ENCODE peak calls at places on chromosomes 4 and X, in eight cellular contexts. K is Calu3; H is kidney tubule cell; X is kidney epithelial cell; I is aorta; F is AG08395; Z is T-helper 1 cell; N is activated CD4-positive, alpha-beta T cell treated with anti-CD3 and anti-CD28 coated beads, Interleukin-2, amount 50 U/mL, for 1 hour. B is an unnamed sample.
A peak's percentile ranks its signal among the peaks of the same experiment; 100 is the strongest.

GRCh38 chr4:61202100-61202637 is 2.0 kb downstream of the ADGRL3 start:
- DNase-seq in Z (no peak), F (no peak), H (no peak), N (no peak), I (peak; percentile 81), K (peak; percentile 2), X (no peak), B (no peak)

GRCh38 chr4:130125468-130125867 is 1029.5 kb downstream of the C4orf33 start:
- DNase-seq in X (no peak), Z (no peak), K (no peak), H (no peak), N (no peak), F (no peak), I (no peak), B (no peak)

GRCh38 chrX:151974336-151975227 is at the start of gene GABRE:
- DNase-seq in Z (no peak), I (peak; percentile 91), K (peak; percentile 69), F (peak; percentile 66), H (peak; percentile 18), N (no peak), X (no peak), B (no peak)

GRCh38 chrX:30280428-30280827 is 28.8 kb downstream of the NR0B1 start:
- DNase-seq in H (peak; percentile 11), K (no peak), F (no peak), Z (no peak), I (no peak), N (no peak), X (no peak), B (no peak)

GRCh38 chr4:149999485-150000074 is 78.7 kb upstream of the DCLK2 start:
- DNase-seq in K (peak; percentile 25), H (peak; percentile 74), F (peak; percentile 74), X (peak; percentile 45), N (no peak), I (no peak), Z (no peak), B (no peak)

GRCh38 chrX:18543738-18544137 is 118.3 kb downstream of the CDKL5 start:
- DNase-seq in Z (no peak), H (no peak), I (no peak), K (no peak), N (no peak), F (no peak), X (no peak), B (no peak)

GRCh38 chr4:155759372-155760252 is 791 bp downstream of the GUCY1B1 start:
- DNase-seq in F (peak; percentile 27), Z (no peak), N (no peak), I (peak; percentile 92), H (peak; percentile 34), X (no peak), K (peak; percentile 44), B (no peak)

GRCh38 chrX:45769919-45770582 is 569.4 kb upstream of the DIPK2B start:
- DNase-seq in I (peak; percentile 88), K (peak; percentile 84), X (peak; percentile 76), F (peak; percentile 79), N (no peak), H (peak; percentile 94), Z (no peak), B (peak; percentile 78)

GRCh38 chr4:179867300-179867878 is 2375.8 kb upstream of the TENM3 start:
- DNase-seq in X (peak; percentile 5), I (no peak), N (peak; percentile 0), H (peak; percentile 57), K (peak; percentile 61), F (no peak), Z (no peak), B (no peak)

GRCh38 chr4:26131053-26131452 is 189.8 kb upstream of the RBPJ start:
- DNase-seq in X (no peak), I (no peak), H (no peak), Z (no peak), K (no peak), N (peak; percentile 20), F (no peak), B (no peak)

GRCh38 chrX:110698696-110699095 is 96.9 kb downstream of the CHRDL1 start:
- DNase-seq in H (no peak), F (no peak), N (no peak), K (no peak), Z (no peak), X (no peak), I (no peak), B (no peak)

GRCh38 chr4:148053298-148054003 is 321.6 kb downstream of the ARHGAP10 start:
- DNase-seq in I (no peak), F (no peak), Z (no peak), N (no peak), X (no peak), H (no peak), K (no peak), B (no peak)

GRCh38 chr4:142091085-142091513 is 454.7 kb downstream of the IL15 start:
- DNase-seq in N (no peak), I (no peak), Z (no peak), F (peak; percentile 78), H (peak; percentile 91), K (no peak), X (peak; percentile 74), B (no peak)

GRCh38 chrX:124796989-124797388 is 450.6 kb downstream of the SH2D1A start:
- DNase-seq in F (no peak), N (no peak), H (no peak), X (no peak), I (no peak), K (no peak), Z (no peak), B (no peak)

GRCh38 chr4:125187221-125187620 is 127.5 kb upstream of the FAT4 start:
- DNase-seq in H (peak; percentile 13), N (no peak), I (no peak), Z (no peak), F (peak; percentile 56), X (peak; percentile 19), K (no peak), B (no peak)

GRCh38 chr4:168221298-168221697 is 97.3 kb downstream of the DDX60 start:
- DNase-seq in H (peak; percentile 73), X (no peak), K (peak; percentile 35), I (no peak), F (peak; percentile 12), N (no peak), Z (no peak), B (no peak)

GRCh38 chr4:139876328-139876941 is 210.8 kb downstream of the MGST2 start:
- DNase-seq in F (no peak), K (no peak), Z (no peak), H (no peak), N (no peak), X (no peak), I (no peak), B (no peak)

GRCh38 chr4:163548481-163549243 is 54.2 kb downstream of the TMA16 start:
- DNase-seq in X (peak; percentile 16), N (no peak), K (peak; percentile 18), F (peak; percentile 58), Z (no peak), H (peak; percentile 61), I (no peak), B (peak; percentile 17)

GRCh38 chr4:64584981-64585557 is 175.8 kb upstream of the TECRL start:
- DNase-seq in F (peak; percentile 6), Z (no peak), N (no peak), K (no peak), X (no peak), I (no peak), H (peak; percentile 50), B (no peak)

GRCh38 chrX:134933911-134934310 is 56.9 kb upstream of the SMIM10 start:
- DNase-seq in Z (no peak), I (no peak), N (no peak), X (no peak), K (no peak), F (no peak), H (peak; percentile 26), B (no peak)

GRCh38 chrX:119573840-119574393 is 446 bp upstream of the UBE2A start:
- DNase-seq in K (no peak), I (no peak), F (peak; percentile 50), H (peak; percentile 26), Z (no peak), N (no peak), X (no peak), B (no peak)

GRCh38 chrX:68842781-68843581 is 14.2 kb downstream of the EFNB1 start:
- DNase-seq in H (peak; percentile 56), X (no peak), K (no peak), I (no peak), N (no peak), Z (no peak), F (no peak), B (no peak)

GRCh38 chrX:1212532-1212931 is at the start of gene CRLF2:
- DNase-seq in K (peak; percentile 53), N (peak; percentile 13), X (no peak), F (no peak), I (peak; percentile 31), H (no peak), Z (no peak), B (peak; percentile 27)

B was measured in GF-D8.